ENCODE peak calls at places on chromosome 4, in nine cellular contexts. A, H, F, V, G, U, E, S and I are unnamed samples.

GRCh38 chr4:105306158-105306781 is 159.6 kb downstream of the TET2 start:
- DNase-seq in A (peak), H (no peak), F (no peak), V (no peak), G (no peak), U (no peak), E (no peak), S (peak), I (no peak)

GRCh38 chr4:33411182-33411581 is 2691.0 kb downstream of the PCDH7 start:
- DNase-seq in A (peak), H (no peak), F (no peak), V (no peak), G (no peak), U (peak), E (no peak), S (no peak), I (no peak)

GRCh38 chr4:77600521-77601451 is 4.8 kb upstream of the CXCL13 start:
- DNase-seq in A (peak), H (peak), F (peak), V (no peak), G (no peak), U (peak), E (no peak), S (peak), I (peak)

GRCh38 chr4:151197258-151197657 is 79.7 kb upstream of the PRSS48 start:
- DNase-seq in A (peak), H (peak), F (no peak), V (no peak), G (no peak), U (no peak), E (no peak), S (no peak), I (peak)

GRCh38 chr4:2962099-2962455 is 1.1 kb downstream of the NOP14 start:
- DNase-seq in A (peak), H (no peak), F (peak), V (no peak), G (no peak), U (peak), E (no peak), S (no peak), I (no peak)

GRCh38 chr4:7157140-7157488 is 35.2 kb upstream of the SORCS2 start:
- DNase-seq in A (no peak), H (no peak), F (no peak), V (no peak), G (no peak), U (no peak), E (no peak), S (no peak), I (no peak)

GRCh38 chr4:149120331-149121014 is 678.3 kb upstream of the NR3C2 start:
- DNase-seq in A (peak), H (no peak), F (no peak), V (no peak), G (no peak), U (no peak), E (no peak), S (peak), I (no peak)

GRCh38 chr4:123452585-123452984 is 56.0 kb downstream of the SPRY1 start:
- DNase-seq in A (peak), H (peak), F (no peak), V (no peak), G (peak), U (peak), E (peak), S (peak), I (peak)

GRCh38 chr4:1567519-1567807 is 116.7 kb downstream of the FAM53A start:
- DNase-seq in A (no peak), H (no peak), F (no peak), V (no peak), G (no peak), U (no peak), E (no peak), S (no peak), I (no peak)

GRCh38 chr4:188127157-188127874 is 11.9 kb upstream of the TRIML1 start:
- DNase-seq in A (peak), H (no peak), F (no peak), V (no peak), G (no peak), U (no peak), E (peak), S (peak), I (no peak)

GRCh38 chr4:185853841-185854240 is 41.8 kb upstream of the SORBS2 start:
- DNase-seq in A (no peak), H (no peak), F (no peak), V (no peak), G (no peak), U (no peak), E (no peak), S (no peak), I (no peak)

GRCh38 chr4:172177382-172177781 is 364.2 kb downstream of the GALNTL6 start:
- DNase-seq in A (no peak), H (no peak), F (no peak), V (no peak), G (no peak), U (no peak), E (no peak), S (no peak), I (no peak)

GRCh38 chr4:20217951-20218350 is 33.8 kb upstream of the SLIT2 start:
- DNase-seq in A (peak), H (no peak), F (no peak), V (no peak), G (no peak), U (no peak), E (no peak), S (no peak), I (no peak)

GRCh38 chr4:151804821-151805220 is 44.0 kb upstream of the GATB start:
- DNase-seq in A (peak), H (no peak), F (no peak), V (no peak), G (no peak), U (no peak), E (no peak), S (no peak), I (no peak)

GRCh38 chr4:8050555-8051206 is 107.9 kb downstream of the ABLIM2 start:
- DNase-seq in A (no peak), H (no peak), F (no peak), V (no peak), G (peak), U (no peak), E (no peak), S (peak), I (peak)